ENCODE peak calls at places on chromosomes 12 and 14, in six cellular contexts. F is Calu3, T is mesenteric fat pad, K is SK-N-DZ, Y is MV-4-11, E is smooth muscle cell of the brain vasculature. J is an unnamed sample.

GRCh38 chr12:30021046-30021833 is 237.5 kb upstream of the TMTC1 start:
- DNase-seq in F (no peak), T (no peak), K (no peak), Y (no peak), E (peak; percentile 36), J (no peak)

GRCh38 chr14:102233081-102233480 is 71.9 kb downstream of the MOK start:
- DNase-seq in F (no peak), T (no peak), K (no peak), Y (no peak), E (no peak), J (no peak)

GRCh38 chr14:47167407-47167806 is 508.0 kb downstream of the MDGA2 start:
- DNase-seq in F (no peak), T (no peak), K (peak; percentile 32), Y (no peak), E (no peak), J (no peak)

GRCh38 chr12:3962661-3963483 is 89.7 kb upstream of the PARP11 start:
- DNase-seq in F (no peak), T (no peak), K (no peak), Y (peak; percentile 45), E (no peak), J (no peak)

GRCh38 chr12:93879476-93880376 is 202.6 kb downstream of the CRADD start:
- DNase-seq in F (no peak), T (no peak), K (no peak), Y (no peak), E (no peak), J (no peak)

GRCh38 chr12:124745468-124745890 is 118.2 kb downstream of the SCARB1 start:
- DNase-seq in F (no peak), T (no peak), K (no peak), Y (no peak), E (no peak), J (no peak)

GRCh38 chr12:49288922-49289555 is 5.9 kb upstream of the PRPH start:
- DNase-seq in F (no peak), T (no peak), K (no peak), Y (no peak), E (no peak), J (peak; percentile 52)

GRCh38 chr12:92503029-92503931 is 199.5 kb upstream of the PLEKHG7 start:
- DNase-seq in F (no peak), T (no peak), K (no peak), Y (no peak), E (no peak), J (no peak)

GRCh38 chr14:69281450-69282169 is 21.7 kb downstream of the GALNT16 start:
- DNase-seq in F (no peak), T (peak; percentile 45), K (no peak), Y (peak; percentile 42), E (no peak), J (peak; percentile 23)

GRCh38 chr12:92020983-92021664 is 124.5 kb downstream of the BTG1 start:
- DNase-seq in F (no peak), T (no peak), K (no peak), Y (no peak), E (peak; percentile 13), J (no peak)

GRCh38 chr14:28242895-28243294 is 523.7 kb upstream of the FOXG1 start:
- DNase-seq in F (no peak), T (no peak), K (no peak), Y (no peak), E (no peak), J (no peak)

GRCh38 chr12:113875681-113876080 is 90.4 kb downstream of the RBM19 start:
- DNase-seq in F (no peak), T (no peak), K (no peak), Y (peak; percentile 39), E (no peak), J (no peak)

GRCh38 chr12:93003540-93004239 is 74.6 kb upstream of the EEA1 start:
- DNase-seq in F (no peak), T (no peak), K (no peak), Y (no peak), E (no peak), J (no peak)

GRCh38 chr12:6641131-6641530 is 5.4 kb upstream of the LPAR5 start:
- DNase-seq in F (no peak), T (no peak), K (no peak), Y (no peak), E (no peak), J (no peak)

GRCh38 chr12:116539905-116540482 is 19.2 kb upstream of the MAP1LC3B2 start:
- DNase-seq in F (no peak), T (no peak), K (peak; percentile 94), Y (no peak), E (no peak), J (peak; percentile 86)

GRCh38 chr14:69366069-69366468 is 32.0 kb downstream of the ERH start:
- DNase-seq in F (no peak), T (no peak), K (no peak), Y (no peak), E (no peak), J (no peak)

GRCh38 chr14:28468191-28469151 is 298.1 kb upstream of the FOXG1 start:
- DNase-seq in F (no peak), T (no peak), K (no peak), Y (no peak), E (no peak), J (no peak)

J was measured in kidney.